ENCODE peak calls at places on chromosome 10, in four cellular contexts. One of them, this sample, is unnamed.

GRCh38 chr10:26737730-26738129 is 40.2 kb downstream of the PDSS1 start:
- DNase-seq in K562: no peak
- DNase-seq in fibroblast of lung: peak; percentile 36
- DNase-seq in IMR-90: peak; percentile 55
- DNase-seq in this sample: no peak

GRCh38 chr10:78863121-78863520 is 205.6 kb upstream of the ZMIZ1 start:
- DNase-seq in fibroblast of lung: no peak
- DNase-seq in IMR-90: no peak
- DNase-seq in K562: no peak
- DNase-seq in this sample: no peak

GRCh38 chr10:128130051-128130450 is 3.8 kb upstream of the MKI67 start:
- DNase-seq in fibroblast of lung: peak; percentile 63
- DNase-seq in K562: no peak
- DNase-seq in IMR-90: peak; percentile 51
- DNase-seq in this sample: no peak

GRCh38 chr10:101293007-101293723 is 60.8 kb upstream of the BTRC start:
- DNase-seq in K562: no peak
- DNase-seq in IMR-90: no peak
- DNase-seq in fibroblast of lung: no peak
- DNase-seq in this sample: no peak

GRCh38 chr10:114770009-114770408 is 51.6 kb upstream of the FHIP2A start:
- DNase-seq in IMR-90: no peak
- DNase-seq in fibroblast of lung: no peak
- DNase-seq in K562: no peak
- DNase-seq in this sample: no peak

GRCh38 chr10:102555781-102556328 is 52.1 kb downstream of the SUFU start:
- DNase-seq in fibroblast of lung: peak; percentile 88
- DNase-seq in K562: no peak
- DNase-seq in IMR-90: peak; percentile 88
- DNase-seq in this sample: no peak

GRCh38 chr10:88981435-88981834 is 9.2 kb upstream of the FAS start:
- DNase-seq in K562: no peak
- DNase-seq in fibroblast of lung: no peak
- DNase-seq in IMR-90: no peak
- DNase-seq in this sample: no peak

GRCh38 chr10:116747325-116747724 is 5.0 kb upstream of the HSPA12A start:
- DNase-seq in fibroblast of lung: no peak
- DNase-seq in IMR-90: no peak
- DNase-seq in K562: no peak
- DNase-seq in this sample: no peak

GRCh38 chr10:25561761-25562160 is 372.3 kb upstream of the MYO3A start:
- DNase-seq in fibroblast of lung: no peak
- DNase-seq in K562: no peak
- DNase-seq in IMR-90: no peak
- DNase-seq in this sample: no peak

GRCh38 chr10:59465089-59465488 is 102.7 kb upstream of the FAM13C start:
- DNase-seq in IMR-90: peak; percentile 53
- DNase-seq in K562: no peak
- DNase-seq in fibroblast of lung: peak; percentile 65
- DNase-seq in this sample: no peak

GRCh38 chr10:115861864-115862263 is 411.1 kb downstream of the GFRA1 start:
- DNase-seq in fibroblast of lung: peak; percentile 65
- DNase-seq in IMR-90: peak; percentile 67
- DNase-seq in K562: no peak
- DNase-seq in this sample: no peak

GRCh38 chr10:17290226-17290625 is 62.2 kb downstream of the VIM start:
- DNase-seq in IMR-90: peak; percentile 8
- DNase-seq in fibroblast of lung: peak; percentile 21
- DNase-seq in K562: peak; percentile 62
- DNase-seq in this sample: no peak

GRCh38 chr10:46283217-46283944 is 3.4 kb upstream of the ANTXRL start:
- DNase-seq in K562: no peak
- DNase-seq in fibroblast of lung: peak; percentile 13
- DNase-seq in IMR-90: no peak
- DNase-seq in this sample: no peak

GRCh38 chr10:72731916-72732419 is 40.0 kb downstream of the MCU start:
- DNase-seq in K562: no peak
- DNase-seq in IMR-90: no peak
- DNase-seq in fibroblast of lung: no peak
- DNase-seq in this sample: no peak

GRCh38 chr10:52491246-52492000 is 177.3 kb downstream of the DKK1 start:
- DNase-seq in IMR-90: peak; percentile 53
- DNase-seq in K562: no peak
- DNase-seq in fibroblast of lung: peak; percentile 66
- DNase-seq in this sample: no peak

GRCh38 chr10:128630787-128631252 is 504.6 kb upstream of the MKI67 start:
- DNase-seq in IMR-90: no peak
- DNase-seq in fibroblast of lung: peak; percentile 61
- DNase-seq in K562: no peak
- DNase-seq in this sample: no peak

GRCh38 chr10:112519129-112519761 is 72.2 kb downstream of the VTI1A start:
- DNase-seq in IMR-90: no peak
- DNase-seq in K562: no peak
- DNase-seq in fibroblast of lung: no peak
- DNase-seq in this sample: no peak

GRCh38 chr10:90245623-90246022 is 544.2 kb downstream of the KIF20B start:
- DNase-seq in K562: no peak
- DNase-seq in IMR-90: no peak
- DNase-seq in fibroblast of lung: peak; percentile 55
- DNase-seq in this sample: no peak

GRCh38 chr10:110360857-110361474 is 56.2 kb upstream of the SMNDC1 start:
- DNase-seq in IMR-90: no peak
- DNase-seq in K562: no peak
- DNase-seq in fibroblast of lung: no peak
- DNase-seq in this sample: no peak

GRCh38 chr10:17586741-17587720 is 30.1 kb downstream of the HACD1 start:
- DNase-seq in fibroblast of lung: peak; percentile 43
- DNase-seq in K562: no peak
- DNase-seq in IMR-90: peak; percentile 43
- DNase-seq in this sample: no peak

GRCh38 chr10:7011994-7012393 is 398.8 kb downstream of the SFMBT2 start:
- DNase-seq in fibroblast of lung: no peak
- DNase-seq in K562: no peak
- DNase-seq in IMR-90: no peak
- DNase-seq in this sample: no peak

GRCh38 chr10:97028126-97028831 is 157.5 kb downstream of the SLIT1 start:
- DNase-seq in fibroblast of lung: peak; percentile 86
- DNase-seq in IMR-90: peak; percentile 82
- DNase-seq in K562: no peak
- DNase-seq in this sample: no peak

GRCh38 chr10:100325164-100325563 is 4.9 kb downstream of the PKD2L1 start:
- DNase-seq in fibroblast of lung: no peak
- DNase-seq in K562: no peak
- DNase-seq in IMR-90: no peak
- DNase-seq in this sample: no peak

GRCh38 chr10:94546616-94547175 is 1.1 kb downstream of the HELLS start:
- DNase-seq in K562: peak; percentile 10
- DNase-seq in IMR-90: peak; percentile 12
- DNase-seq in fibroblast of lung: peak; percentile 18
- DNase-seq in this sample: no peak

GRCh38 chr10:116766241-116767198 is 24.2 kb upstream of the HSPA12A start:
- DNase-seq in IMR-90: no peak
- DNase-seq in fibroblast of lung: no peak
- DNase-seq in K562: no peak
- DNase-seq in this sample: no peak

GRCh38 chr10:31031205-31031665 is 430 bp downstream of the ZNF438 start:
- DNase-seq in IMR-90: no peak
- DNase-seq in fibroblast of lung: no peak
- DNase-seq in K562: peak; percentile 84
- DNase-seq in this sample: no peak

GRCh38 chr10:133446979-133447378 is 6.8 kb upstream of the SCART1 start:
- DNase-seq in K562: no peak
- DNase-seq in IMR-90: no peak
- DNase-seq in fibroblast of lung: no peak
- DNase-seq in this sample: no peak

GRCh38 chr10:44237364-44238034 is 147.4 kb downstream of the CXCL12 start:
- DNase-seq in IMR-90: no peak
- DNase-seq in fibroblast of lung: peak; percentile 22
- DNase-seq in K562: peak; percentile 45
- DNase-seq in this sample: no peak

GRCh38 chr10:78341953-78342614 is 308.4 kb downstream of the RPS24 start:
- DNase-seq in fibroblast of lung: no peak
- DNase-seq in K562: no peak
- DNase-seq in IMR-90: no peak
- DNase-seq in this sample: peak; percentile 17

GRCh38 chr10:97025613-97026242 is 160.0 kb downstream of the SLIT1 start:
- DNase-seq in fibroblast of lung: peak; percentile 40
- DNase-seq in K562: peak; percentile 59
- DNase-seq in IMR-90: peak; percentile 40
- DNase-seq in this sample: peak; percentile 76

GRCh38 chr10:4984971-4985594 is 18.6 kb downstream of the AKR1C2 start:
- DNase-seq in IMR-90: peak; percentile 2
- DNase-seq in K562: no peak
- DNase-seq in fibroblast of lung: peak; percentile 34
- DNase-seq in this sample: no peak

GRCh38 chr10:108515821-108516220 is 1351.3 kb upstream of the SORCS1 start:
- DNase-seq in fibroblast of lung: no peak
- DNase-seq in IMR-90: no peak
- DNase-seq in K562: no peak
- DNase-seq in this sample: no peak

GRCh38 chr10:122648599-122649428 is 50.8 kb downstream of the C10orf120 start:
- DNase-seq in IMR-90: peak; percentile 31
- DNase-seq in K562: peak; percentile 35
- DNase-seq in fibroblast of lung: peak; percentile 6
- DNase-seq in this sample: peak; percentile 88

GRCh38 chr10:43110318-43111071 is 27.8 kb upstream of the CSGALNACT2 start:
- DNase-seq in IMR-90: peak; percentile 57
- DNase-seq in K562: no peak
- DNase-seq in fibroblast of lung: peak; percentile 45
- DNase-seq in this sample: no peak

GRCh38 chr10:97582169-97582568 is 2.0 kb upstream of the HOGA1 start:
- DNase-seq in fibroblast of lung: no peak
- DNase-seq in IMR-90: no peak
- DNase-seq in K562: no peak
- DNase-seq in this sample: no peak

DNA sequence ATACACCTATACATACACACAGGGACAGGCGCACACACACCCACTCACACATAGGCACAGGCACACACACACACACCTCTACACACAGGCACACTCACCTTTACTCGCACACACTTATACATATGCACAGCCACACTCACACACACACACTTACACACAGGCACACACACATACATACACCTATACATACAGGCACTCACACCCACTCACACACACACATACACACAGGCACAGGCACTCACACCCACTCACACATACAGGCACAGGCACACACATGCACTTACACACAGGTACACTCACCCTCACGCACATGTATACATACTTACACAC is 60.2 kb upstream of the CHST15 start:
- DNase-seq in fibroblast of lung: no peak
- DNase-seq in K562: no peak
- DNase-seq in IMR-90: no peak
- DNase-seq in this sample: no peak
- H3K9ac ChIP-seq in fibroblast of lung: no peak overlapping the region
- H3K9ac ChIP-seq in K562: no peak overlapping the region
- H3K9ac ChIP-seq in IMR-90: no peak overlapping the region
- H3K9ac ChIP-seq in this sample: no peak overlapping the region

GRCh38 chr10:126931548-126931947 is 26.3 kb downstream of the DOCK1 start:
- DNase-seq in K562: no peak
- DNase-seq in fibroblast of lung: no peak
- DNase-seq in IMR-90: no peak
- DNase-seq in this sample: no peak
- H3K9ac ChIP-seq in K562: no peak overlapping the region
- H3K9ac ChIP-seq in fibroblast of lung: no peak overlapping the region
- H3K9ac ChIP-seq in IMR-90: no peak overlapping the region
- H3K9ac ChIP-seq in this sample: no peak overlapping the region

DNA sequence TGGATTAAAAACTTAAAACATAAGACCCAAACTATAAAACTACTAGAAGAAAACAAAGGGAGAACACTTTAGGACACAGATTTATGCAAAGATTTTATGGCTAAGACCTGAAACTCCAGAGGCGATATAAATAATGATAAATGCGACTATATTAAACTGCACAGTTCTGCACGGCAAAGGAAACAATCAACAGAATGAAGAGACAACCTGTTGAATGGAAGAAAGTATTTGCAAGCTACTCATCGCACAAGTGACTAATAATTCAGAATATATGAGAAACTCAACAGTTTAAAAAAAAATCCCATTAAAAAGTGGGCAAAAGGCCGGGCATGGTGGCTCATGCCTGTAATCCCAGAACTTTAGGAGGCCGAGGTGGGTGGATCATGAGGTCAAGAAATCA is 73.6 kb downstream of the JMJD1C start:
- DNase-seq in IMR-90: no peak
- DNase-seq in fibroblast of lung: no peak
- DNase-seq in K562: no peak
- DNase-seq in this sample: no peak
- H3K9ac ChIP-seq in IMR-90: no peak overlapping the region
- H3K9ac ChIP-seq in fibroblast of lung: no peak overlapping the region
- H3K9ac ChIP-seq in K562: no peak overlapping the region
- H3K9ac ChIP-seq in this sample: no peak overlapping the region

GRCh38 chr10:80509403-80510161 is 28.1 kb upstream of the SH2D4B start:
- DNase-seq in IMR-90: peak; percentile 81
- DNase-seq in K562: no peak
- DNase-seq in fibroblast of lung: peak; percentile 90
- DNase-seq in this sample: no peak
- H3K9ac ChIP-seq in IMR-90: no peak overlapping the region
- H3K9ac ChIP-seq in K562: peak overlapping the region; percentile 50
- H3K9ac ChIP-seq in fibroblast of lung: peak overlapping the region; percentile 8
- H3K9ac ChIP-seq in this sample: no peak overlapping the region